ENCODE peak calls at places on chromosomes 2 and 18, in seven cellular contexts. One of them, this sample, is unnamed.

GRCh38 chr2:169073211-169073971 is 4.0 kb downstream of the DHRS9 start:
- DNase-seq in Peyer's patch: no peak
- DNase-seq in ascending aorta: no peak
- DNase-seq in fibroblast of the aortic adventitia: no peak
- DNase-seq in lung: no peak
- DNase-seq in astrocyte of the spinal cord: no peak
- DNase-seq in brain microvascular endothelial cell: no peak
- DNase-seq in this sample: no peak

GRCh38 chr2:241577413-241578122 is 19.0 kb downstream of the BOK start:
- DNase-seq in brain microvascular endothelial cell: no peak
- DNase-seq in fibroblast of the aortic adventitia: peak
- DNase-seq in lung: no peak
- DNase-seq in ascending aorta: no peak
- DNase-seq in astrocyte of the spinal cord: peak
- DNase-seq in Peyer's patch: no peak
- DNase-seq in this sample: peak

GRCh38 chr2:235956281-235956970 is 211.8 kb downstream of the GBX2 start:
- DNase-seq in fibroblast of the aortic adventitia: no peak
- DNase-seq in Peyer's patch: no peak
- DNase-seq in ascending aorta: no peak
- DNase-seq in lung: no peak
- DNase-seq in astrocyte of the spinal cord: no peak
- DNase-seq in brain microvascular endothelial cell: no peak
- DNase-seq in this sample: no peak

GRCh38 chr2:204533629-204534370 is 11.5 kb upstream of the PARD3B start:
- DNase-seq in astrocyte of the spinal cord: peak
- DNase-seq in ascending aorta: no peak
- DNase-seq in Peyer's patch: no peak
- DNase-seq in fibroblast of the aortic adventitia: peak
- DNase-seq in lung: no peak
- DNase-seq in brain microvascular endothelial cell: peak
- DNase-seq in this sample: peak

GRCh38 chr18:7830468-7830867 is 263.4 kb downstream of the PTPRM start:
- DNase-seq in astrocyte of the spinal cord: no peak
- DNase-seq in Peyer's patch: no peak
- DNase-seq in fibroblast of the aortic adventitia: no peak
- DNase-seq in brain microvascular endothelial cell: no peak
- DNase-seq in ascending aorta: no peak
- DNase-seq in lung: no peak
- DNase-seq in this sample: no peak

GRCh38 chr2:121699421-121700328 is 37.0 kb downstream of the NIFK start:
- DNase-seq in brain microvascular endothelial cell: peak
- DNase-seq in lung: peak
- DNase-seq in ascending aorta: peak
- DNase-seq in Peyer's patch: peak
- DNase-seq in fibroblast of the aortic adventitia: peak
- DNase-seq in astrocyte of the spinal cord: peak
- DNase-seq in this sample: peak

GRCh38 chr2:134131681-134132486 is 122.0 kb upstream of the MGAT5 start:
- DNase-seq in fibroblast of the aortic adventitia: peak
- DNase-seq in lung: no peak
- DNase-seq in astrocyte of the spinal cord: no peak
- DNase-seq in Peyer's patch: no peak
- DNase-seq in ascending aorta: no peak
- DNase-seq in brain microvascular endothelial cell: no peak
- DNase-seq in this sample: peak

GRCh38 chr2:38279201-38279600 is 97.9 kb downstream of the ATL2 start:
- DNase-seq in Peyer's patch: no peak
- DNase-seq in astrocyte of the spinal cord: no peak
- DNase-seq in brain microvascular endothelial cell: no peak
- DNase-seq in ascending aorta: no peak
- DNase-seq in lung: no peak
- DNase-seq in fibroblast of the aortic adventitia: no peak
- DNase-seq in this sample: no peak

GRCh38 chr2:208794288-208794975 is 387.8 kb downstream of the PTH2R start:
- DNase-seq in fibroblast of the aortic adventitia: no peak
- DNase-seq in Peyer's patch: no peak
- DNase-seq in ascending aorta: no peak
- DNase-seq in lung: no peak
- DNase-seq in astrocyte of the spinal cord: no peak
- DNase-seq in brain microvascular endothelial cell: no peak
- DNase-seq in this sample: no peak

GRCh38 chr2:192876698-192877097 is 682.0 kb upstream of the TMEFF2 start:
- DNase-seq in Peyer's patch: no peak
- DNase-seq in astrocyte of the spinal cord: no peak
- DNase-seq in brain microvascular endothelial cell: no peak
- DNase-seq in ascending aorta: no peak
- DNase-seq in lung: no peak
- DNase-seq in fibroblast of the aortic adventitia: no peak
- DNase-seq in this sample: no peak

GRCh38 chr2:180196419-180196977 is 189.4 kb upstream of the CWC22 start:
- DNase-seq in Peyer's patch: no peak
- DNase-seq in lung: no peak
- DNase-seq in astrocyte of the spinal cord: no peak
- DNase-seq in ascending aorta: no peak
- DNase-seq in fibroblast of the aortic adventitia: no peak
- DNase-seq in brain microvascular endothelial cell: no peak
- DNase-seq in this sample: peak
- H3K4me3 ChIP-seq in Peyer's patch: no peak
- H3K4me3 ChIP-seq in lung: no peak
- H3K4me3 ChIP-seq in astrocyte of the spinal cord: no peak
- H3K4me3 ChIP-seq in ascending aorta: no peak
- H3K4me3 ChIP-seq in fibroblast of the aortic adventitia: no peak
- H3K4me3 ChIP-seq in brain microvascular endothelial cell: no peak
- H3K4me3 ChIP-seq in this sample: no peak

GRCh38 chr2:222930862-222931261 is 70.0 kb downstream of the ACSL3 start:
- DNase-seq in fibroblast of the aortic adventitia: peak
- DNase-seq in lung: no peak
- DNase-seq in Peyer's patch: no peak
- DNase-seq in ascending aorta: no peak
- DNase-seq in brain microvascular endothelial cell: no peak
- DNase-seq in astrocyte of the spinal cord: no peak
- DNase-seq in this sample: no peak

GRCh38 chr2:222927600-222927999 is 66.8 kb downstream of the ACSL3 start:
- DNase-seq in astrocyte of the spinal cord: no peak
- DNase-seq in lung: no peak
- DNase-seq in fibroblast of the aortic adventitia: no peak
- DNase-seq in Peyer's patch: no peak
- DNase-seq in brain microvascular endothelial cell: no peak
- DNase-seq in ascending aorta: no peak
- DNase-seq in this sample: no peak

GRCh38 chr2:222922019-222922800 is 61.4 kb downstream of the ACSL3 start:
- DNase-seq in brain microvascular endothelial cell: no peak
- DNase-seq in lung: no peak
- DNase-seq in astrocyte of the spinal cord: no peak
- DNase-seq in fibroblast of the aortic adventitia: no peak
- DNase-seq in ascending aorta: no peak
- DNase-seq in Peyer's patch: no peak
- DNase-seq in this sample: no peak

GRCh38 chr2:222928335-222928734 is 67.5 kb downstream of the ACSL3 start:
- DNase-seq in lung: no peak
- DNase-seq in fibroblast of the aortic adventitia: no peak
- DNase-seq in ascending aorta: no peak
- DNase-seq in brain microvascular endothelial cell: no peak
- DNase-seq in astrocyte of the spinal cord: no peak
- DNase-seq in Peyer's patch: no peak
- DNase-seq in this sample: no peak

DNA sequence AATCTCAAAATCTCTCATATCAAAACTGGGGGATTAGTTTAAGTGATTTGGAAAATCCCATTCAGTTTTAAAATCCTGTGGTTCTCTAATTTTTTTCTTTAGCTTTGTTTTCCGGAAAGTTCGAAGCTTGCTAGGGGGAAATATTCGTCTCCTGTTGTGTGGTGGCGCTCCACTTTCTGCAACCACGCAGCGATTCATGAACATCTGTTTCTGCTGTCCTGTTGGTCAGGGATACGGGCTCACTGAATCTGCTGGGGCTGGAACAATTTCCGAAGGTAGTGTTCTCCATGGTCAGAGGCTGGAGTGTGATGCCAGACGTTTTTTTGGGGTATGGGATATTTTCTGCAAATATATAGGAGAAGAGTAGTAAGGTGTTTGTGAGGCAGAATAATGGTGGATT is 66.1 kb downstream of the ACSL3 start:
- DNase-seq in lung: no peak
- DNase-seq in brain microvascular endothelial cell: no peak
- DNase-seq in ascending aorta: no peak
- DNase-seq in fibroblast of the aortic adventitia: no peak
- DNase-seq in Peyer's patch: no peak
- DNase-seq in astrocyte of the spinal cord: no peak
- DNase-seq in this sample: no peak
- TF ChIP-seq CTCF in lung: no peak
- TF ChIP-seq CTCF in brain microvascular endothelial cell: no peak
- TF ChIP-seq CTCF in ascending aorta: no peak
- TF ChIP-seq CTCF in fibroblast of the aortic adventitia: no peak
- TF ChIP-seq CTCF in Peyer's patch: no peak
- TF ChIP-seq CTCF in astrocyte of the spinal cord: no peak
- TF ChIP-seq CTCF in this sample: no peak

GRCh38 chr18:74396252-74397204 is 60.6 kb downstream of the DIPK1C start:
- DNase-seq in lung: no peak
- DNase-seq in ascending aorta: peak
- DNase-seq in astrocyte of the spinal cord: no peak
- DNase-seq in Peyer's patch: no peak
- DNase-seq in fibroblast of the aortic adventitia: peak
- DNase-seq in brain microvascular endothelial cell: no peak
- DNase-seq in this sample: no peak
- H3K4me3 ChIP-seq in lung: no peak
- H3K4me3 ChIP-seq in ascending aorta: peak
- H3K4me3 ChIP-seq in astrocyte of the spinal cord: no peak
- H3K4me3 ChIP-seq in Peyer's patch: no peak
- H3K4me3 ChIP-seq in fibroblast of the aortic adventitia: no peak
- H3K4me3 ChIP-seq in brain microvascular endothelial cell: no peak
- H3K4me3 ChIP-seq in this sample: no peak

GRCh38 chr2:103792039-103792438 is 1030.2 kb downstream of the TMEM182 start:
- DNase-seq in ascending aorta: no peak
- DNase-seq in astrocyte of the spinal cord: no peak
- DNase-seq in brain microvascular endothelial cell: no peak
- DNase-seq in Peyer's patch: no peak
- DNase-seq in lung: no peak
- DNase-seq in fibroblast of the aortic adventitia: no peak
- DNase-seq in this sample: no peak
- TF ChIP-seq CTCF in ascending aorta: no peak
- TF ChIP-seq CTCF in astrocyte of the spinal cord: no peak
- TF ChIP-seq CTCF in brain microvascular endothelial cell: no peak
- TF ChIP-seq CTCF in Peyer's patch: no peak
- TF ChIP-seq CTCF in lung: no peak
- TF ChIP-seq CTCF in fibroblast of the aortic adventitia: no peak
- TF ChIP-seq CTCF in this sample: no peak

GRCh38 chr2:8479298-8479697 is 202.6 kb upstream of the ID2 start:
- DNase-seq in ascending aorta: no peak
- DNase-seq in lung: no peak
- DNase-seq in fibroblast of the aortic adventitia: no peak
- DNase-seq in Peyer's patch: no peak
- DNase-seq in brain microvascular endothelial cell: no peak
- DNase-seq in astrocyte of the spinal cord: no peak
- DNase-seq in this sample: no peak

GRCh38 chr2:8478133-8478793 is 203.6 kb upstream of the ID2 start:
- DNase-seq in fibroblast of the aortic adventitia: no peak
- DNase-seq in ascending aorta: no peak
- DNase-seq in astrocyte of the spinal cord: no peak
- DNase-seq in Peyer's patch: no peak
- DNase-seq in brain microvascular endothelial cell: no peak
- DNase-seq in lung: no peak
- DNase-seq in this sample: no peak

GRCh38 chr2:8481463-8482009 is 200.3 kb upstream of the ID2 start:
- DNase-seq in ascending aorta: no peak
- DNase-seq in lung: no peak
- DNase-seq in Peyer's patch: no peak
- DNase-seq in fibroblast of the aortic adventitia: no peak
- DNase-seq in brain microvascular endothelial cell: no peak
- DNase-seq in astrocyte of the spinal cord: no peak
- DNase-seq in this sample: no peak

GRCh38 chr2:8482432-8482831 is 199.4 kb upstream of the ID2 start:
- DNase-seq in astrocyte of the spinal cord: no peak
- DNase-seq in brain microvascular endothelial cell: no peak
- DNase-seq in Peyer's patch: no peak
- DNase-seq in ascending aorta: no peak
- DNase-seq in fibroblast of the aortic adventitia: no peak
- DNase-seq in lung: no peak
- DNase-seq in this sample: no peak

DNA sequence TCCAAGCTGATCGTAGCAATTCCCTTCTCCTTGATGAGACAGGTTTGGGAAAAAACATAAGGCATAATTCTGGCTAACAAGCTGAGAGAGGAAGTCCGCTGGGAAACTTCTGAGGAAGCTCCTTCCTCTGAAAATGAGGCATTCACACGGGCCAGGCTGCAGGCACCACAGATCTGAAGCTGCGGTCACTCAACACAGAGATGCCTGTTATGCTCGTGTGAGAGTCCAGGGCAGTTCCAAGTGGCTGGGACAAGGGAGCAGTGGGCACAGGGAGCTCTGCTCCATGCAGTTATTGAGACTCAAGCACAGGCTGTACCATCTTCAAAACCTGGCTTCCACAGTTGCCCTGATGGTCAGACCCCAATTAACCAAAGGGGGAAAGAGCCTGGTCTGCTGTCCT is 200.9 kb upstream of the ID2 start:
- DNase-seq in ascending aorta: no peak
- DNase-seq in brain microvascular endothelial cell: no peak
- DNase-seq in fibroblast of the aortic adventitia: no peak
- DNase-seq in Peyer's patch: no peak
- DNase-seq in astrocyte of the spinal cord: no peak
- DNase-seq in lung: no peak
- DNase-seq in this sample: no peak
- H3K4me3 ChIP-seq in ascending aorta: no peak
- H3K4me3 ChIP-seq in brain microvascular endothelial cell: no peak
- H3K4me3 ChIP-seq in fibroblast of the aortic adventitia: no peak
- H3K4me3 ChIP-seq in Peyer's patch: no peak
- H3K4me3 ChIP-seq in astrocyte of the spinal cord: no peak
- H3K4me3 ChIP-seq in lung: no peak
- H3K4me3 ChIP-seq in this sample: no peak

DNA sequence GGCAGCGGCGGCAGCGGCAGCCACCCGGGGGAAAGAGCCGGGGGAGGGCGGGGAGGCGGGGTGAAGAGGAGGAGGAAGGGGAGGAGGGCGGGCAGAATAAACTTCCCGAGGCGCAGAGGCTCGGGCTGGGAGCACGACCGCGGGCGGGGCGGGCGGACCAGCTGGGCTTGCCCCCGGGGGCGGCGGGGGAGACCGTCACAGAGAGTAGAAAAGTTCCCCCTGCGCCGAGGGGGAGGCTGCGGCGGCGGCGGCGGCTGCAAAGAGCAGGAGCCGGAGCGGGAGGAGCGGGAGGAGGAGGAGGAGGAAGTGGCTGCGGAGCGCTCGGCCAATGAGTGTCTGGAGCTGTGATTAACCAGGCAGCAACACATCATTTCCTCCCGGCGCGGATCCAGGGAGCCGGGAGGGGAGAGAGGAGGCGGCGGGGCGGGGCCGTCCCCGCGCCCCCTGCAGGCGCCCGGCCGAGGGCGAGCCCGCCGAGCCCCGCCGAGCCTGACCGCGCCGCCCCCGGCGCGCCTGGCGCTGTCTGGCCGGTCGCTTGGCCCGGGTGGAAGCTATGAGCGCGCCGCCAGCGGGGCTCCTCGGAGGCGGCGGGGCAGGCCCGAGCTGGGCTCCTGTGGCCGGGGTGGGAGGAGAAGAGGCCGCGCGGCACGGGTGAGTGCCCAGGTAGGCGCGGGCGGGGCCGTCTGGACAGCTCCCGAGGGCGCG is at the start of gene ACVR1:
- DNase-seq in lung: peak
- DNase-seq in Peyer's patch: peak
- DNase-seq in ascending aorta: peak
- DNase-seq in brain microvascular endothelial cell: peak
- DNase-seq in astrocyte of the spinal cord: peak
- DNase-seq in fibroblast of the aortic adventitia: peak
- DNase-seq in this sample: peak
- TF ChIP-seq CTCF in lung: no peak
- TF ChIP-seq CTCF in Peyer's patch: peak
- TF ChIP-seq CTCF in ascending aorta: peak
- TF ChIP-seq CTCF in brain microvascular endothelial cell: no peak
- TF ChIP-seq CTCF in astrocyte of the spinal cord: peak
- TF ChIP-seq CTCF in fibroblast of the aortic adventitia: peak
- TF ChIP-seq CTCF in this sample: no peak

This sample was measured in foreskin fibroblast.